ENCODE peak calls at places on chromosomes 5 and 9, in six cellular contexts. One of them, this sample, is unnamed.

GRCh38 chr9:5817776-5818336 is 15.1 kb downstream of the ERMP1 start:
- DNase-seq in spleen: no peak
- DNase-seq in H1: no peak
- DNase-seq in prostate gland: no peak
- DNase-seq in SK-N-SH: no peak
- DNase-seq in transverse colon: no peak
- DNase-seq in this sample: no peak

GRCh38 chr5:174533771-174534221 is 190.6 kb upstream of the MSX2 start:
- DNase-seq in transverse colon: no peak
- DNase-seq in prostate gland: no peak
- DNase-seq in H1: no peak
- DNase-seq in SK-N-SH: no peak
- DNase-seq in spleen: no peak
- DNase-seq in this sample: peak; percentile 77

GRCh38 chr5:113270081-113270480 is 164.7 kb downstream of the TSSK1B start:
- DNase-seq in transverse colon: no peak
- DNase-seq in spleen: no peak
- DNase-seq in H1: no peak
- DNase-seq in prostate gland: no peak
- DNase-seq in SK-N-SH: no peak
- DNase-seq in this sample: no peak

GRCh38 chr5:64784451-64785025 is 15.8 kb downstream of the CWC27 start:
- DNase-seq in prostate gland: peak; percentile 77
- DNase-seq in spleen: peak; percentile 75
- DNase-seq in transverse colon: peak; percentile 76
- DNase-seq in H1: no peak
- DNase-seq in SK-N-SH: peak; percentile 22
- DNase-seq in this sample: no peak

GRCh38 chr5:68652507-68652906 is 437.0 kb downstream of the PIK3R1 start:
- DNase-seq in SK-N-SH: no peak
- DNase-seq in spleen: no peak
- DNase-seq in prostate gland: peak; percentile 71
- DNase-seq in transverse colon: no peak
- DNase-seq in H1: no peak
- DNase-seq in this sample: no peak

GRCh38 chr5:138503487-138504270 is 38.4 kb downstream of the EGR1 start:
- DNase-seq in H1: no peak
- DNase-seq in prostate gland: peak; percentile 56
- DNase-seq in SK-N-SH: peak; percentile 70
- DNase-seq in transverse colon: peak; percentile 19
- DNase-seq in spleen: no peak
- DNase-seq in this sample: peak; percentile 62

GRCh38 chr9:89870207-89870606 is 265.4 kb downstream of the GADD45G start:
- DNase-seq in spleen: peak; percentile 16
- DNase-seq in prostate gland: no peak
- DNase-seq in H1: no peak
- DNase-seq in SK-N-SH: no peak
- DNase-seq in transverse colon: no peak
- DNase-seq in this sample: no peak

GRCh38 chr9:114681594-114682332 is at the start of gene TEX48:
- DNase-seq in prostate gland: peak; percentile 52
- DNase-seq in spleen: peak; percentile 78
- DNase-seq in SK-N-SH: peak; percentile 64
- DNase-seq in transverse colon: peak; percentile 83
- DNase-seq in H1: peak; percentile 43
- DNase-seq in this sample: no peak

GRCh38 chr9:33860200-33860871 is 43.4 kb downstream of the UBE2R2 start:
- DNase-seq in SK-N-SH: peak; percentile 20
- DNase-seq in spleen: no peak
- DNase-seq in transverse colon: no peak
- DNase-seq in H1: no peak
- DNase-seq in prostate gland: no peak
- DNase-seq in this sample: no peak

GRCh38 chr9:4116091-4116581 is 183.7 kb downstream of the GLIS3 start:
- DNase-seq in H1: no peak
- DNase-seq in spleen: no peak
- DNase-seq in transverse colon: no peak
- DNase-seq in prostate gland: no peak
- DNase-seq in SK-N-SH: no peak
- DNase-seq in this sample: no peak

GRCh38 chr9:91089405-91090131 is 272.1 kb downstream of the AUH start:
- DNase-seq in prostate gland: no peak
- DNase-seq in SK-N-SH: no peak
- DNase-seq in spleen: no peak
- DNase-seq in transverse colon: peak; percentile 61
- DNase-seq in H1: no peak
- DNase-seq in this sample: peak; percentile 27

GRCh38 chr9:81687521-81688261 is 1.7 kb downstream of the TLE1 start:
- DNase-seq in H1: no peak
- DNase-seq in SK-N-SH: peak; percentile 68
- DNase-seq in spleen: peak; percentile 89
- DNase-seq in prostate gland: peak; percentile 56
- DNase-seq in transverse colon: peak; percentile 70
- DNase-seq in this sample: no peak

GRCh38 chr5:128777052-128777451 is 188.2 kb upstream of the SLC27A6 start:
- DNase-seq in prostate gland: no peak
- DNase-seq in H1: no peak
- DNase-seq in spleen: no peak
- DNase-seq in transverse colon: no peak
- DNase-seq in SK-N-SH: no peak
- DNase-seq in this sample: no peak

GRCh38 chr5:64767959-64768357 is 533 bp downstream of the SREK1IP1 start:
- DNase-seq in spleen: peak; percentile 70
- DNase-seq in H1: no peak
- DNase-seq in prostate gland: peak; percentile 10
- DNase-seq in transverse colon: peak; percentile 15
- DNase-seq in SK-N-SH: no peak
- DNase-seq in this sample: no peak

GRCh38 chr9:108296056-108296455 is 559.7 kb downstream of the ACTL7B start:
- DNase-seq in prostate gland: no peak
- DNase-seq in H1: no peak
- DNase-seq in transverse colon: no peak
- DNase-seq in SK-N-SH: no peak
- DNase-seq in spleen: no peak
- DNase-seq in this sample: no peak

GRCh38 chr5:53262348-53262970 is 152.9 kb upstream of the MOCS2 start:
- DNase-seq in H1: no peak
- DNase-seq in prostate gland: no peak
- DNase-seq in transverse colon: no peak
- DNase-seq in SK-N-SH: peak; percentile 2
- DNase-seq in spleen: no peak
- DNase-seq in this sample: no peak

GRCh38 chr9:9112001-9112725 is 1312.6 kb upstream of the DMAC1 start:
- DNase-seq in H1: no peak
- DNase-seq in transverse colon: no peak
- DNase-seq in spleen: no peak
- DNase-seq in prostate gland: no peak
- DNase-seq in SK-N-SH: no peak
- DNase-seq in this sample: no peak

GRCh38 chr9:89675403-89675771 is 70.6 kb downstream of the GADD45G start:
- DNase-seq in H1: no peak
- DNase-seq in SK-N-SH: peak; percentile 88
- DNase-seq in prostate gland: peak; percentile 50
- DNase-seq in transverse colon: no peak
- DNase-seq in spleen: no peak
- DNase-seq in this sample: no peak

GRCh38 chr9:12739014-12739413 is 35.8 kb upstream of the LURAP1L start:
- DNase-seq in transverse colon: no peak
- DNase-seq in prostate gland: no peak
- DNase-seq in SK-N-SH: no peak
- DNase-seq in spleen: no peak
- DNase-seq in H1: no peak
- DNase-seq in this sample: no peak

GRCh38 chr9:92328225-92328624 is 2.5 kb downstream of the CENPP start:
- DNase-seq in SK-N-SH: peak; percentile 51
- DNase-seq in spleen: no peak
- DNase-seq in prostate gland: no peak
- DNase-seq in transverse colon: no peak
- DNase-seq in H1: no peak
- DNase-seq in this sample: no peak

GRCh38 chr9:134492281-134492691 is 149.3 kb upstream of the COL5A1 start:
- DNase-seq in spleen: no peak
- DNase-seq in prostate gland: no peak
- DNase-seq in transverse colon: no peak
- DNase-seq in H1: no peak
- DNase-seq in SK-N-SH: peak; percentile 90
- DNase-seq in this sample: no peak

GRCh38 chr5:96408276-96408777 is 24.7 kb downstream of the PCSK1 start:
- DNase-seq in spleen: no peak
- DNase-seq in H1: no peak
- DNase-seq in prostate gland: no peak
- DNase-seq in SK-N-SH: no peak
- DNase-seq in transverse colon: no peak
- DNase-seq in this sample: no peak

GRCh38 chr5:111223086-111223789 is 946 bp upstream of the CAMK4 start:
- DNase-seq in SK-N-SH: no peak
- DNase-seq in spleen: no peak
- DNase-seq in H1: no peak
- DNase-seq in transverse colon: no peak
- DNase-seq in prostate gland: no peak
- DNase-seq in this sample: no peak

GRCh38 chr9:129236441-129237145 is 58.5 kb upstream of the IER5L start:
- DNase-seq in SK-N-SH: no peak
- DNase-seq in transverse colon: no peak
- DNase-seq in spleen: peak; percentile 73
- DNase-seq in prostate gland: no peak
- DNase-seq in H1: no peak
- DNase-seq in this sample: no peak

GRCh38 chr5:71601222-71602026 is 14.3 kb downstream of the MCCC2 start:
- DNase-seq in spleen: no peak
- DNase-seq in prostate gland: peak; percentile 60
- DNase-seq in H1: no peak
- DNase-seq in transverse colon: peak; percentile 50
- DNase-seq in SK-N-SH: peak; percentile 65
- DNase-seq in this sample: peak; percentile 91

GRCh38 chr9:111065414-111065813 is 27.1 kb upstream of the LPAR1 start:
- DNase-seq in SK-N-SH: no peak
- DNase-seq in prostate gland: no peak
- DNase-seq in transverse colon: no peak
- DNase-seq in spleen: no peak
- DNase-seq in H1: no peak
- DNase-seq in this sample: no peak

GRCh38 chr9:112894699-112895098 is 4.0 kb upstream of the SLC46A2 start:
- DNase-seq in prostate gland: no peak
- DNase-seq in spleen: no peak
- DNase-seq in transverse colon: no peak
- DNase-seq in SK-N-SH: no peak
- DNase-seq in H1: no peak
- DNase-seq in this sample: no peak

GRCh38 chr9:107345327-107345726 is 62.2 kb downstream of the RAD23B start:
- DNase-seq in transverse colon: no peak
- DNase-seq in spleen: no peak
- DNase-seq in prostate gland: no peak
- DNase-seq in H1: no peak
- DNase-seq in SK-N-SH: no peak
- DNase-seq in this sample: no peak

GRCh38 chr5:122180863-122181519 is 51.6 kb downstream of the ZNF474 start:
- DNase-seq in SK-N-SH: no peak
- DNase-seq in transverse colon: no peak
- DNase-seq in spleen: no peak
- DNase-seq in prostate gland: no peak
- DNase-seq in H1: no peak
- DNase-seq in this sample: peak; percentile 35

GRCh38 chr9:806285-807156 is 35.0 kb upstream of the DMRT1 start:
- DNase-seq in prostate gland: no peak
- DNase-seq in transverse colon: no peak
- DNase-seq in spleen: no peak
- DNase-seq in SK-N-SH: peak; percentile 33
- DNase-seq in H1: no peak
- DNase-seq in this sample: peak; percentile 8
- TF ChIP-seq CTCF in prostate gland: peak; percentile 59
- TF ChIP-seq CTCF in transverse colon: peak; percentile 55
- TF ChIP-seq CTCF in spleen: peak; percentile 30
- TF ChIP-seq CTCF in SK-N-SH: peak; percentile 79
- TF ChIP-seq CTCF in H1: peak; percentile 67
- TF ChIP-seq CTCF in this sample: peak; percentile 52

DNA sequence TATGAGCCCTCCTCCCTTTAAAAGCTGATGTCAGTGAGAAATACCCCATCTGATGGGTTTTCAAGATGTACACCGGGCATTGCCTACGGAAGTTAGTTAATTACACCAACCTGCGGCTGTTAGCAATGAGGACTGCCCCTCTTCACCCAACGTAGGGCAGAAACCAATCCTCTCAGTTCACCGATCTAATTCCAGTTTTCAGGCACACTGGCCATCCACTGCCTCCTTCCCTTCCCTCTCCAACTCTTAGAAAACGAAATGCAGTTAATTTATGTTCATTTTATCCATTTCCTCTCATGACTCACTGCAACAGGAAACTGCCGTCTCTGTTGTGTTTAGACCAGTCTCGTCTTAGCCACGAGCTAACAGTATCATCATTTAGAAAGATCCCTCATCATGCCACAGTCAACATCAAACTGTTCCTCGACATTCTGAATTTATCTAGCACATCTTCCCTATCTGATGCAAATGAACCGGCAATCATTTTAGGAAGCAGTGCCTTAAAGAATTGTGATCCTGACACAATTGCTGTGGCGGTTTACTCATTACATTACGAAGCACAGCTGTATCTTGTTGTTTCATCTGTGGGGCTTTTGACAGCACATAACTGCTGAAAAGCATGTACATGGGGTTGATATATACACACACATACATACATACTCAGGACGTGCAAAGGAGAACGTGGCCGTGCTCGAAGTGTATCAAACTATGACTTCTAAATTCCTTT is 168.6 kb downstream of the EFNA5 start:
- DNase-seq in prostate gland: no peak
- DNase-seq in H1: no peak
- DNase-seq in transverse colon: no peak
- DNase-seq in SK-N-SH: peak; percentile 39
- DNase-seq in spleen: no peak
- DNase-seq in this sample: no peak
- H3K4me1 ChIP-seq in prostate gland: no peaks in the 10 kb centered on the region
- H3K4me1 ChIP-seq in H1: peaks cover 19% of the 10 kb centered on the region
- H3K4me1 ChIP-seq in transverse colon: peaks cover 27% of the 10 kb centered on the region
- H3K4me1 ChIP-seq in SK-N-SH: peaks cover 11% of the 10 kb centered on the region
- H3K4me1 ChIP-seq in spleen: no peaks in the 10 kb centered on the region
- H3K4me1 ChIP-seq in this sample: peaks cover 11% of the 10 kb centered on the region

GRCh38 chr9:127796899-127797370 is 5.7 kb upstream of the FPGS start:
- DNase-seq in SK-N-SH: no peak
- DNase-seq in prostate gland: no peak
- DNase-seq in transverse colon: no peak
- DNase-seq in spleen: no peak
- DNase-seq in H1: no peak
- DNase-seq in this sample: no peak
- TF ChIP-seq POLR2AphosphoS5 in SK-N-SH: no peak
- TF ChIP-seq POLR2AphosphoS5 in prostate gland: no peak
- TF ChIP-seq POLR2AphosphoS5 in transverse colon: no peak
- TF ChIP-seq POLR2AphosphoS5 in spleen: no peak
- TF ChIP-seq POLR2AphosphoS5 in H1: no peak
- TF ChIP-seq POLR2AphosphoS5 in this sample: no peak

GRCh38 chr9:123938401-123938800 is 8.5 kb upstream of the DENND1A start:
- DNase-seq in prostate gland: no peak
- DNase-seq in H1: no peak
- DNase-seq in spleen: no peak
- DNase-seq in transverse colon: no peak
- DNase-seq in SK-N-SH: no peak
- DNase-seq in this sample: no peak
- TF ChIP-seq CTCF in prostate gland: no peak
- TF ChIP-seq CTCF in H1: no peak
- TF ChIP-seq CTCF in spleen: no peak
- TF ChIP-seq CTCF in transverse colon: no peak
- TF ChIP-seq CTCF in SK-N-SH: no peak
- TF ChIP-seq CTCF in this sample: no peak

GRCh38 chr5:176531902-176532493 is 5.2 kb downstream of the RNF44 start:
- DNase-seq in SK-N-SH: no peak
- DNase-seq in H1: no peak
- DNase-seq in transverse colon: no peak
- DNase-seq in prostate gland: no peak
- DNase-seq in spleen: peak; percentile 84
- DNase-seq in this sample: no peak
- H3K4me1 ChIP-seq in SK-N-SH: peaks cover 13% of the 10 kb centered on the region
- H3K4me1 ChIP-seq in H1: peaks cover 4% of the 10 kb centered on the region
- H3K4me1 ChIP-seq in transverse colon: peaks cover 33% of the 10 kb centered on the region
- H3K4me1 ChIP-seq in prostate gland: peaks cover 14% of the 10 kb centered on the region
- H3K4me1 ChIP-seq in spleen: peaks cover 86% of the 10 kb centered on the region
- H3K4me1 ChIP-seq in this sample: peaks cover 45% of the 10 kb centered on the region

This sample was measured in Panc1.